ENCODE peak calls at places on chromosome 12, in seven cellular contexts. One of them, this sample, is unnamed.

GRCh38 chr12:121805171-121805687 is 1.4 kb downstream of the SETD1B start:
- DNase-seq in cardiac muscle cell: peak; percentile 47
- DNase-seq in OCI-LY7: peak; percentile 53
- DNase-seq in fibroblast of pulmonary artery: no peak
- DNase-seq in sigmoid colon: no peak
- DNase-seq in HFF-Myc: no peak
- DNase-seq in heart left ventricle: peak; percentile 19
- DNase-seq in this sample: peak; percentile 64

GRCh38 chr12:109131522-109132050 is 15.2 kb downstream of the ACACB start:
- DNase-seq in OCI-LY7: peak; percentile 52
- DNase-seq in HFF-Myc: no peak
- DNase-seq in cardiac muscle cell: peak; percentile 78
- DNase-seq in sigmoid colon: peak; percentile 82
- DNase-seq in fibroblast of pulmonary artery: no peak
- DNase-seq in heart left ventricle: peak; percentile 48
- DNase-seq in this sample: no peak

GRCh38 chr12:20822415-20822814 is 11.9 kb downstream of the SLCO1B3 start:
- DNase-seq in sigmoid colon: no peak
- DNase-seq in fibroblast of pulmonary artery: no peak
- DNase-seq in heart left ventricle: no peak
- DNase-seq in HFF-Myc: no peak
- DNase-seq in cardiac muscle cell: no peak
- DNase-seq in OCI-LY7: no peak
- DNase-seq in this sample: no peak

GRCh38 chr12:26524862-26525465 is 308.0 kb downstream of the ITPR2 start:
- DNase-seq in HFF-Myc: no peak
- DNase-seq in OCI-LY7: peak; percentile 18
- DNase-seq in cardiac muscle cell: no peak
- DNase-seq in fibroblast of pulmonary artery: peak; percentile 57
- DNase-seq in heart left ventricle: no peak
- DNase-seq in sigmoid colon: no peak
- DNase-seq in this sample: no peak

GRCh38 chr12:69430942-69431603 is 39.1 kb upstream of the FRS2 start:
- DNase-seq in fibroblast of pulmonary artery: no peak
- DNase-seq in sigmoid colon: no peak
- DNase-seq in OCI-LY7: no peak
- DNase-seq in HFF-Myc: no peak
- DNase-seq in heart left ventricle: peak; percentile 47
- DNase-seq in cardiac muscle cell: peak; percentile 13
- DNase-seq in this sample: no peak

GRCh38 chr12:75205556-75205955 is 4.1 kb downstream of the KCNC2 start:
- DNase-seq in sigmoid colon: no peak
- DNase-seq in cardiac muscle cell: no peak
- DNase-seq in OCI-LY7: no peak
- DNase-seq in heart left ventricle: no peak
- DNase-seq in fibroblast of pulmonary artery: no peak
- DNase-seq in HFF-Myc: no peak
- DNase-seq in this sample: no peak

GRCh38 chr12:19971396-19971802 is 396.9 kb upstream of the PDE3A start:
- DNase-seq in fibroblast of pulmonary artery: peak; percentile 48
- DNase-seq in heart left ventricle: no peak
- DNase-seq in sigmoid colon: no peak
- DNase-seq in cardiac muscle cell: peak; percentile 14
- DNase-seq in OCI-LY7: no peak
- DNase-seq in HFF-Myc: no peak
- DNase-seq in this sample: no peak

GRCh38 chr12:51429705-51430104 is 5.1 kb downstream of the SLC4A8 start:
- DNase-seq in cardiac muscle cell: no peak
- DNase-seq in sigmoid colon: no peak
- DNase-seq in heart left ventricle: no peak
- DNase-seq in fibroblast of pulmonary artery: no peak
- DNase-seq in HFF-Myc: no peak
- DNase-seq in OCI-LY7: no peak
- DNase-seq in this sample: no peak

DNA sequence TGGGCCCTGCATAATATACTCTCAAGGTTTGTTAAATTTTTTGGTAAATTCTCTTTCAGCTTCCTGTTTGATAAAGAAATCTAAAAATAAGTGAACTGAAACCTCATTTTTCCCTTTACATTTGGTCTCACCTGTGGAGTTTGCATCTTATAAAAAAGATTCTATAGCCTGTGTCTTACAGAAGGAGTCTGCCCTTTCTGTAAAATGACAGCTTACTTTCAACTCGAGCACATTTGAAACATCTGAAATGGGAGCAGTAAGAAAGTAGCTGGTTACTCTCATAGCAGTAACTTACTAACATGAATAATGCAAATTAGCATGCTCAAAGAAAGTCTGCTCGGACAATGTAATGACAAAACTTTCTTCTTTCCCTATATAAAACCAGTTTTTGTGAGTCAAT is 155.8 kb downstream of the NELL2 start:
- DNase-seq in heart left ventricle: no peak
- DNase-seq in fibroblast of pulmonary artery: no peak
- DNase-seq in cardiac muscle cell: no peak
- DNase-seq in sigmoid colon: no peak
- DNase-seq in HFF-Myc: no peak
- DNase-seq in OCI-LY7: peak; percentile 23
- DNase-seq in this sample: no peak
- H3K4me3 ChIP-seq in heart left ventricle: no peak overlapping the region
- H3K4me3 ChIP-seq in fibroblast of pulmonary artery: no peak overlapping the region
- H3K4me3 ChIP-seq in cardiac muscle cell: no peak overlapping the region
- H3K4me3 ChIP-seq in sigmoid colon: no peak overlapping the region
- H3K4me3 ChIP-seq in HFF-Myc: no peak overlapping the region
- H3K4me3 ChIP-seq in OCI-LY7: no peak overlapping the region
- H3K4me3 ChIP-seq in this sample: no peak overlapping the region

GRCh38 chr12:46265102-46265501 is 3.7 kb downstream of the SLC38A1 start:
- DNase-seq in heart left ventricle: no peak
- DNase-seq in OCI-LY7: no peak
- DNase-seq in sigmoid colon: no peak
- DNase-seq in fibroblast of pulmonary artery: no peak
- DNase-seq in HFF-Myc: no peak
- DNase-seq in cardiac muscle cell: no peak
- DNase-seq in this sample: no peak
- H3K4me3 ChIP-seq in heart left ventricle: peak overlapping the region; percentile 74
- H3K4me3 ChIP-seq in OCI-LY7: peak overlapping the region; percentile 92
- H3K4me3 ChIP-seq in sigmoid colon: no peak overlapping the region
- H3K4me3 ChIP-seq in fibroblast of pulmonary artery: no peak overlapping the region
- H3K4me3 ChIP-seq in HFF-Myc: peak overlapping the region; percentile 91
- H3K4me3 ChIP-seq in cardiac muscle cell: no peak overlapping the region
- H3K4me3 ChIP-seq in this sample: no peak overlapping the region

DNA sequence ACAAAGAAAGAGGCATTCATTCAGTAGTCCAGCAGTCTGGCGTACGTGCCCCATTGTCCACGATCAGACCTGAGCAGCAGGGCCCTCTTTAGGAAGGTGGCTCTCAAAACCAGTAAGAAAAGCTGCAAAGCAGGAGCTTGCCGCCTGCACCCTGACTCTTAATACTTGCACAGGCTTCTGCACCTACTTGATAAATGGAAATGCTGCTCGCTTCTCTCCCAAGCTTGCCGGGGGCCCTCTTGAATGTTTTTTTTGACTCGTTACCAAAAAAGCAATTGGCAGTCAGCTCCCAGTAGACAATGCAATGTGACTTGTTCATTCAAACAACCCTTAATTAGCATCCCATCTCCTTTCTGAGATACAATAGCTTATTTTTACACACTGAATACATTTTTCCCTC is 27.2 kb upstream of the PTPRB start:
- DNase-seq in cardiac muscle cell: peak; percentile 15
- DNase-seq in OCI-LY7: no peak
- DNase-seq in heart left ventricle: peak; percentile 22
- DNase-seq in fibroblast of pulmonary artery: peak; percentile 39
- DNase-seq in HFF-Myc: no peak
- DNase-seq in sigmoid colon: no peak
- DNase-seq in this sample: no peak
- H3K4me3 ChIP-seq in cardiac muscle cell: no peak overlapping the region
- H3K4me3 ChIP-seq in OCI-LY7: no peak overlapping the region
- H3K4me3 ChIP-seq in heart left ventricle: peak overlapping the region; percentile 7
- H3K4me3 ChIP-seq in fibroblast of pulmonary artery: no peak overlapping the region
- H3K4me3 ChIP-seq in HFF-Myc: no peak overlapping the region
- H3K4me3 ChIP-seq in sigmoid colon: no peak overlapping the region
- H3K4me3 ChIP-seq in this sample: no peak overlapping the region

DNA sequence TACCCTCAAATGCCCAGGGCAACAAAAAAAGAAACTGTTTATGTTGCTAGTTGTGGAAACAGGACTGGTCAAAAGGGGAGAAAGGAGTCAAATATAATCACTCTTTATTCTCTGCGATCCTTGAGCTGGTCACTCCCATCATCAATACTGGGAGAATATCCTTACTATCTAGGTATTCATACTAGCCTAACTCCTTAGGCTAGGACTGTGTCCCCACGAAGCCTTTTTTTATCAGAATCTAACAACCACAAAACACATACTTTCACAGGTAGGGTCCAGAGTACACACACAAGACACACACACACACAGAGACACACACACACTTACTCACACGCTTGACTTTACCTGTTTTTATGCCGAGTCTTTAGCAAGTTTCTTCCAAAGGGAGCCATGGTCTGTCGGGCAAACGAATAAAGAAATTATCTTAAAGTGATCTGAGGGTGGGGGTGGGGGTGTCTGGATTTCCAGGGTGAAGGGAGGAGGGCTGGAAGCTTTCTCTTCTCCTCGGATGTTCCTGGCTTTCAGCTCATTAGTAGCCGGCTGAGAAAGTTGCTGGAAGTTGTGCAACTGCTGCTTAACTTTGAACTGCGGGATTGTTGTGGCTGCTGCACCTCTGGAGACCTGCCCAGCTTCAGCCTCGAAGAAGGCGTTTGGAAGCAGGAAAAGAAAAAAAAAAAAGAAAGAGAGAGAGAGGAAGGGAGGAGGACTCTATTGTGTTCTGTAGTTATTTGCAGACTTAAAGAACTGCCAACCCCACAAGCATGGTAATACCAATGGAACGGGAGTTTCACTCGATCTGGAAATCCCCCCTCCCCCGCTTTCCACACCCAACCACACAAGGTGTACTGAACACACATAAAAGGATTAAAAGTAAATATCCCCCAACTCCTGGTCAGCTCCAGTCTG is at the start of gene RASSF9:
- DNase-seq in cardiac muscle cell: no peak
- DNase-seq in heart left ventricle: peak; percentile 63
- DNase-seq in HFF-Myc: no peak
- DNase-seq in fibroblast of pulmonary artery: peak; percentile 97
- DNase-seq in OCI-LY7: no peak
- DNase-seq in sigmoid colon: peak; percentile 90
- DNase-seq in this sample: peak; percentile 43
- H3K4me3 ChIP-seq in cardiac muscle cell: peak within 1 kb of the TSS; percentile 1
- H3K4me3 ChIP-seq in heart left ventricle: peak within 1 kb of the TSS; percentile 55
- H3K4me3 ChIP-seq in HFF-Myc: no peak within 1 kb of the TSS
- H3K4me3 ChIP-seq in fibroblast of pulmonary artery: peak within 1 kb of the TSS; percentile 79
- H3K4me3 ChIP-seq in OCI-LY7: no peak within 1 kb of the TSS
- H3K4me3 ChIP-seq in sigmoid colon: peak within 1 kb of the TSS; percentile 47
- H3K4me3 ChIP-seq in this sample: no peak within 1 kb of the TSS

DNA sequence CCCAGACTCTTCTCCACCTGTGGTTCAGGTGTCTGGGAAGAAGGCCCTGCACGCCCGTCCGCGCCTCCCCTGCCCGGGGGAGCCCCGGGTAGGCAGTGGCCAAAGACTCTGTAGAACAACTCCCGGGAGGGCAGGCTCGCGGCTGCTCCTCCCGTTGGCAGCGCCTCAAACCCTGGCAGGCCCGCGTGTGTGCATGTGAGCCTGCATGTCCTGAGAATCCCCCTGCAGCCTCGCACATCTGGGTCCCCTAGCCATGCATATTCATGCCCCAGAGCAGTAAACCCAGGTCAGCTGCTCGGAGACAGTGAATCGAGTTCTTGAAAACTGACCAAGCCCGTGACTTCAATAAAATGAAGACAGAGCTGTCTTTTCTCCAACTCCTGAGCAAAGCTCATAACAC is 165.9 kb downstream of the MON2 start:
- DNase-seq in cardiac muscle cell: no peak
- DNase-seq in fibroblast of pulmonary artery: no peak
- DNase-seq in sigmoid colon: peak; percentile 79
- DNase-seq in HFF-Myc: no peak
- DNase-seq in OCI-LY7: no peak
- DNase-seq in heart left ventricle: peak; percentile 48
- DNase-seq in this sample: peak; percentile 59
- H3K4me3 ChIP-seq in cardiac muscle cell: peak overlapping the region; percentile 23
- H3K4me3 ChIP-seq in fibroblast of pulmonary artery: peak overlapping the region; percentile 49
- H3K4me3 ChIP-seq in sigmoid colon: peak overlapping the region; percentile 54
- H3K4me3 ChIP-seq in HFF-Myc: peak overlapping the region; percentile 45
- H3K4me3 ChIP-seq in OCI-LY7: no peak overlapping the region
- H3K4me3 ChIP-seq in heart left ventricle: peak overlapping the region; percentile 63
- H3K4me3 ChIP-seq in this sample: no peak overlapping the region

GRCh38 chr12:130649101-130649571 is 67.0 kb downstream of the RIMBP2 start:
- DNase-seq in OCI-LY7: no peak
- DNase-seq in HFF-Myc: no peak
- DNase-seq in cardiac muscle cell: no peak
- DNase-seq in fibroblast of pulmonary artery: no peak
- DNase-seq in sigmoid colon: peak; percentile 46
- DNase-seq in heart left ventricle: no peak
- DNase-seq in this sample: no peak
- H3K4me3 ChIP-seq in OCI-LY7: no peak overlapping the region
- H3K4me3 ChIP-seq in HFF-Myc: no peak overlapping the region
- H3K4me3 ChIP-seq in cardiac muscle cell: no peak overlapping the region
- H3K4me3 ChIP-seq in fibroblast of pulmonary artery: no peak overlapping the region
- H3K4me3 ChIP-seq in sigmoid colon: no peak overlapping the region
- H3K4me3 ChIP-seq in heart left ventricle: no peak overlapping the region
- H3K4me3 ChIP-seq in this sample: no peak overlapping the region

GRCh38 chr12:48680861-48681260 is 1.2 kb downstream of the KANSL2 start:
- DNase-seq in cardiac muscle cell: no peak
- DNase-seq in sigmoid colon: no peak
- DNase-seq in heart left ventricle: no peak
- DNase-seq in OCI-LY7: no peak
- DNase-seq in HFF-Myc: no peak
- DNase-seq in fibroblast of pulmonary artery: no peak
- DNase-seq in this sample: no peak

GRCh38 chr12:48677782-48678181 is 4.3 kb downstream of the KANSL2 start:
- DNase-seq in sigmoid colon: no peak
- DNase-seq in heart left ventricle: no peak
- DNase-seq in OCI-LY7: no peak
- DNase-seq in HFF-Myc: no peak
- DNase-seq in fibroblast of pulmonary artery: no peak
- DNase-seq in cardiac muscle cell: no peak
- DNase-seq in this sample: no peak

GRCh38 chr12:48681738-48682532 is at the start of gene KANSL2:
- DNase-seq in cardiac muscle cell: peak; percentile 99
- DNase-seq in HFF-Myc: peak; percentile 97
- DNase-seq in sigmoid colon: peak; percentile 100
- DNase-seq in OCI-LY7: peak; percentile 99
- DNase-seq in fibroblast of pulmonary artery: peak; percentile 99
- DNase-seq in heart left ventricle: peak; percentile 99
- DNase-seq in this sample: peak; percentile 99

GRCh38 chr12:48681416-48681737 is 661 bp downstream of the KANSL2 start:
- DNase-seq in sigmoid colon: no peak
- DNase-seq in cardiac muscle cell: no peak
- DNase-seq in OCI-LY7: peak; percentile 46
- DNase-seq in heart left ventricle: no peak
- DNase-seq in HFF-Myc: no peak
- DNase-seq in fibroblast of pulmonary artery: peak; percentile 10
- DNase-seq in this sample: no peak

DNA sequence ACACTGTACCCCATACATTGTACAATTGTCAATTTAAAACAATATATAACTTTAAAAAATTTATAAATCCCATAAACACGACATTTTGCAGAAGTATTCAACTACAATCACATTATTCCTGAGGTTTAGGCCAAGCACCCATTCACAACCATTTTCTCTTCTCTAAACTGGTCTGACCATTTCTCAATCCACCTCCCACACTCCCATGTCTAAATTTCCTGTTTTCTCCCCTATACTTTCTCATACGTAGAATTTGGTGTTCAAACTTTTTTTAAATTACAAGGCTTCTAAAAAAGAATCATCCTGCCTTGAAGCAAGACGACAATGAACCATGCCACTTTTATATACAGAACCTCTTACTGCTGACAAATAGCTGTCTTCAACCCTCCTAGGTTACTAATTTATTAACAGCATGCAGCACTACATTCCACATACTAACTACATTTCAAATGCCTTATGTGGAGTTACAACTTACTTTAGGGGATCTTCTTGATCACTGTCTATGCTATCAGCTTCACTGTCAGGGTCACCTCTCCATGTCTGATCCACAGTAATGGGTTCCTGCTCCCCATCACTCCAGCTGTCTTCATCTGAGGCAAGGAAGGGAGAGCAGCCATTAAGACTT is 3.4 kb downstream of the KANSL2 start:
- DNase-seq in sigmoid colon: no peak
- DNase-seq in cardiac muscle cell: no peak
- DNase-seq in fibroblast of pulmonary artery: peak; percentile 42
- DNase-seq in OCI-LY7: no peak
- DNase-seq in HFF-Myc: no peak
- DNase-seq in heart left ventricle: no peak
- DNase-seq in this sample: no peak
- H3K4me3 ChIP-seq in sigmoid colon: no peak overlapping the region
- H3K4me3 ChIP-seq in cardiac muscle cell: no peak overlapping the region
- H3K4me3 ChIP-seq in fibroblast of pulmonary artery: no peak overlapping the region
- H3K4me3 ChIP-seq in OCI-LY7: peak overlapping the region; percentile 87
- H3K4me3 ChIP-seq in HFF-Myc: peak overlapping the region; percentile 95
- H3K4me3 ChIP-seq in heart left ventricle: peak overlapping the region; percentile 26
- H3K4me3 ChIP-seq in this sample: no peak overlapping the region